ENCODE peak calls at places on chromosomes 11 and 22, in ten cellular contexts. G, X, H, V, M, N, U, J, S and A are unnamed samples.

GRCh38 chr22:44335903-44336803 is 23.4 kb upstream of the SHISAL1 start:
- DNase-seq in J (no peak), S (no peak), X (no peak), U (no peak), G (no peak), H (no peak), M (no peak), V (no peak), N (no peak), A (no peak)

GRCh38 chr22:22684605-22685561 is 40.5 kb downstream of the GGTLC2 start:
- DNase-seq in M (no peak), J (no peak), U (no peak), S (peak), X (no peak), H (peak), N (no peak), V (no peak), G (peak), A (no peak)

GRCh38 chr11:76791861-76792260 is 8.7 kb downstream of the TSKU start:
- DNase-seq in G (no peak), M (no peak), U (no peak), J (no peak), H (no peak), X (no peak), N (peak), V (no peak), S (peak), A (no peak)

GRCh38 chr22:46744581-46744980 is 6.5 kb upstream of the CERK start:
- DNase-seq in V (no peak), U (no peak), J (no peak), S (no peak), H (no peak), M (no peak), G (no peak), X (no peak), N (no peak), A (no peak)

GRCh38 chr11:37370817-37371216 is 772.8 kb upstream of the RAG2 start:
- DNase-seq in S (no peak), X (no peak), M (no peak), V (no peak), H (no peak), J (no peak), U (no peak), G (no peak), N (no peak), A (no peak)

GRCh38 chr11:62958547-62959071 is 26.2 kb downstream of the SLC22A6 start:
- DNase-seq in J (no peak), M (no peak), N (no peak), H (peak), S (peak), U (peak), X (no peak), V (no peak), G (peak), A (no peak)

GRCh38 chr11:75475767-75476650 is 43.0 kb upstream of the KLHL35 start:
- DNase-seq in H (no peak), J (peak), U (no peak), V (no peak), N (no peak), S (peak), X (no peak), G (peak), M (no peak), A (no peak)

GRCh38 chr11:79150966-79151365 is 289.9 kb downstream of the TENM4 start:
- DNase-seq in S (no peak), X (no peak), M (no peak), H (no peak), V (no peak), N (no peak), G (no peak), U (no peak), J (no peak), A (no peak)

GRCh38 chr11:123129920-123130319 is 65.1 kb downstream of the CLMP start:
- DNase-seq in V (no peak), M (no peak), H (no peak), G (no peak), S (no peak), X (no peak), J (no peak), N (no peak), U (no peak), A (no peak)